ENCODE peak calls at places on chromosomes 1 and 21, in nine cellular contexts. L is ACHN, P is cardiac septum, D is ovary, N is NCI-H1092 treated with DMSO at 0.1 percent for 48 hours, B is NCI-H146, X is iPS DF 19.7, G is nephron progenitor cell, K is fibroblast of lung. T is an unnamed sample.

GRCh38 chr1:145889722-145890121 is 4.1 kb upstream of the ANKRD35 start:
- DNase-seq in X (no peak), B (peak), G (no peak), L (no peak), D (no peak), K (peak), N (peak), P (no peak), T (peak)

GRCh38 chr1:244335456-244335855 is 116.3 kb downstream of the ADSS2 start:
- DNase-seq in D (no peak), K (no peak), N (no peak), X (no peak), G (no peak), L (no peak), B (no peak), P (no peak), T (no peak)

GRCh38 chr1:37845781-37846180 is 13.6 kb downstream of the MTF1 start:
- DNase-seq in X (no peak), K (no peak), N (no peak), G (no peak), P (no peak), D (no peak), B (no peak), L (no peak), T (no peak)

GRCh38 chr1:248631354-248632041 is 3.4 kb downstream of the OR2T11 start:
- DNase-seq in L (no peak), B (no peak), G (no peak), X (no peak), P (no peak), D (no peak), N (no peak), K (no peak), T (no peak)

GRCh38 chr1:8165595-8166360 is 139.7 kb upstream of the ERRFI1 start:
- DNase-seq in N (no peak), K (no peak), G (no peak), P (no peak), L (peak), D (no peak), X (no peak), B (no peak), T (no peak)

GRCh38 chr1:63630238-63630637 is 37.0 kb downstream of the PGM1 start:
- DNase-seq in L (no peak), B (no peak), N (no peak), D (no peak), K (no peak), P (no peak), G (no peak), X (no peak), T (no peak)

GRCh38 chr1:27509127-27510080 is 19.4 kb upstream of the WASF2 start:
- DNase-seq in N (no peak), D (no peak), G (no peak), X (no peak), P (no peak), K (no peak), B (no peak), L (no peak), T (no peak)

GRCh38 chr1:51736702-51737101 is 119.8 kb downstream of the OSBPL9 start:
- DNase-seq in G (no peak), N (no peak), X (no peak), L (peak), K (peak), B (no peak), D (no peak), P (no peak), T (no peak)

GRCh38 chr1:241701483-241702290 is 49.6 kb downstream of the WDR64 start:
- DNase-seq in D (no peak), N (no peak), L (no peak), K (no peak), B (no peak), X (no peak), G (no peak), P (no peak), T (no peak)

GRCh38 chr1:213989740-213990472 is 2.1 kb downstream of the PROX1 start:
- DNase-seq in X (no peak), D (no peak), L (no peak), P (no peak), N (peak), K (no peak), B (peak), G (no peak), T (peak)

GRCh38 chr1:23020731-23021130 is 1.5 kb downstream of the KDM1A start:
- DNase-seq in K (peak), D (no peak), B (no peak), P (no peak), G (no peak), L (no peak), N (no peak), X (no peak), T (no peak)

GRCh38 chr1:17201201-17202021 is 3.5 kb upstream of the PADI1 start:
- DNase-seq in N (no peak), K (no peak), B (no peak), G (peak), X (no peak), P (peak), D (no peak), L (peak), T (no peak)

GRCh38 chr1:1181938-1182410 is 8.3 kb downstream of the TTLL10 start:
- DNase-seq in B (no peak), X (no peak), L (no peak), G (peak), D (no peak), K (no peak), P (no peak), N (no peak), T (no peak)

GRCh38 chr1:39047374-39048229 is 21.5 kb downstream of the NDUFS5 start:
- DNase-seq in X (no peak), B (no peak), K (peak), P (no peak), G (no peak), L (peak), N (no peak), D (peak), T (no peak)

GRCh38 chr1:42886046-42886739 is 39.8 kb downstream of the ZNF691 start:
- DNase-seq in G (no peak), L (no peak), D (no peak), N (no peak), X (no peak), P (no peak), K (no peak), B (no peak), T (no peak)

GRCh38 chr1:109530457-109531204 is 9.0 kb upstream of the GPR61 start:
- DNase-seq in K (no peak), G (peak), L (no peak), D (no peak), X (no peak), P (no peak), B (peak), N (peak), T (no peak)

GRCh38 chr1:222843434-222844107 is 28.7 kb downstream of the DISP1 start:
- DNase-seq in K (no peak), D (no peak), L (peak), N (no peak), B (no peak), G (no peak), P (no peak), X (no peak), T (no peak)

GRCh38 chr1:213973129-213973528 is 14.6 kb upstream of the PROX1 start:
- DNase-seq in G (no peak), N (no peak), B (no peak), L (no peak), D (no peak), X (no peak), P (no peak), K (no peak), T (no peak)

GRCh38 chr1:61388586-61388985 is 306.2 kb downstream of the NFIA start:
- DNase-seq in B (no peak), K (no peak), P (no peak), L (no peak), G (no peak), D (no peak), X (no peak), N (no peak), T (no peak)

GRCh38 chr1:205748398-205749093 is 1.4 kb downstream of the NUCKS1 start:
- DNase-seq in K (peak), N (peak), G (peak), L (peak), P (no peak), B (peak), X (no peak), D (peak), T (no peak)

GRCh38 chr1:23422313-23422877 is 2.2 kb downstream of the TCEA3 start:
- DNase-seq in D (peak), N (peak), B (no peak), X (no peak), L (no peak), K (peak), G (peak), P (peak), T (no peak)

GRCh38 chr1:245179706-245180105 is 24.9 kb downstream of the KIF26B start:
- DNase-seq in D (no peak), K (no peak), G (no peak), X (no peak), P (no peak), L (no peak), N (peak), B (peak), T (peak)

GRCh38 chr1:205988585-205988995 is 14.6 kb downstream of the RAB7B start:
- DNase-seq in P (no peak), K (no peak), X (no peak), B (no peak), L (no peak), G (no peak), D (no peak), N (no peak), T (no peak)

GRCh38 chr1:32246888-32247273 is at the start of gene FAM167B:
- DNase-seq in P (peak), K (peak), D (no peak), B (no peak), N (no peak), G (no peak), X (no peak), L (no peak), T (no peak)

GRCh38 chr1:117166076-117166475 is 44.5 kb upstream of the TRIM45 start:
- DNase-seq in G (no peak), K (peak), B (no peak), D (no peak), X (no peak), N (no peak), P (no peak), L (no peak), T (no peak)

GRCh38 chr21:42047821-42048613 is 23.1 kb upstream of the UMODL1 start:
- DNase-seq in L (peak), K (peak), D (peak), X (no peak), N (no peak), P (no peak), G (no peak), B (no peak), T (no peak)

GRCh38 chr21:41879190-41879998 is at the start of gene PRDM15:
- DNase-seq in X (no peak), K (peak), L (peak), D (peak), B (peak), N (peak), G (peak), P (no peak), T (peak)

GRCh38 chr1:160954158-160955104 is at the start of gene ITLN2:
- DNase-seq in D (no peak), L (peak), B (peak), P (no peak), K (no peak), N (no peak), X (no peak), G (peak), T (peak)

GRCh38 chr1:152965853-152966252 is 4.6 kb upstream of the SPRR4 start:
- DNase-seq in G (no peak), L (no peak), X (no peak), N (no peak), D (no peak), B (no peak), K (no peak), P (no peak), T (no peak)

GRCh38 chr1:37605806-37606474 is 10.2 kb upstream of the GNL2 start:
- DNase-seq in D (no peak), G (no peak), L (no peak), K (no peak), N (no peak), B (no peak), X (no peak), P (no peak), T (no peak)

GRCh38 chr1:162994921-162995320 is 74.2 kb upstream of the RGS4 start:
- DNase-seq in X (no peak), K (peak), G (no peak), P (no peak), N (no peak), B (no peak), D (no peak), L (no peak), T (no peak)